ENCODE peak calls at places on chromosomes 1 and 21, in four cellular contexts. Y is GM06990, S is SHP77 treated with DMSO at 0.1 percent for 48 hours, R is hippocampal formation. U is an unnamed sample.

GRCh38 chr1:94608852-94609570 is 67.5 kb upstream of the F3 start:
- DNase-seq in Y (no peak), S (no peak), R (no peak), U (no peak)

GRCh38 chr21:45543371-45543709 is 1.1 kb upstream of the SLC19A1 start:
- DNase-seq in Y (peak; percentile 20), S (no peak), R (no peak), U (no peak)

GRCh38 chr1:229377429-229377828 is 34.6 kb upstream of the CCSAP start:
- DNase-seq in Y (no peak), S (no peak), R (no peak), U (no peak)

GRCh38 chr1:53430779-53431178 is 28.4 kb upstream of the DMRTB1 start:
- DNase-seq in Y (no peak), S (no peak), R (no peak), U (peak; percentile 67)

GRCh38 chr1:86666368-86666767 is 38.0 kb upstream of the SH3GLB1 start:
- DNase-seq in Y (no peak), S (no peak), R (no peak), U (no peak)

GRCh38 chr1:91851130-91852010 is 34.6 kb downstream of the TGFBR3 start:
- DNase-seq in Y (no peak), S (peak; percentile 36), R (peak; percentile 17), U (no peak)

GRCh38 chr1:78334952-78335351 is 155.8 kb upstream of the PTGFR start:
- DNase-seq in Y (no peak), S (no peak), R (no peak), U (no peak)

GRCh38 chr1:223700942-223701637 is 11.2 kb upstream of the CAPN2 start:
- DNase-seq in Y (no peak), S (no peak), R (no peak), U (no peak)

GRCh38 chr1:210822897-210823296 is 311.1 kb downstream of the KCNH1 start:
- DNase-seq in Y (no peak), S (no peak), R (no peak), U (no peak)

GRCh38 chr1:248862695-248863010 is 3.8 kb upstream of the ZNF692 start:
- DNase-seq in Y (no peak), S (no peak), R (no peak), U (no peak)

GRCh38 chr1:3070654-3071506 is 1.9 kb downstream of the PRDM16 start:
- DNase-seq in Y (no peak), S (no peak), R (no peak), U (no peak)

GRCh38 chr1:183590225-183591191 is at the start of gene NCF2:
- DNase-seq in Y (peak; percentile 86), S (no peak), R (peak; percentile 14), U (no peak)

GRCh38 chr1:68141079-68141800 is 90.8 kb upstream of the DIRAS3 start:
- DNase-seq in Y (no peak), S (no peak), R (no peak), U (no peak)

GRCh38 chr21:28431527-28432200 is 561.0 kb downstream of the LTN1 start:
- DNase-seq in Y (no peak), S (no peak), R (no peak), U (no peak)

GRCh38 chr1:88141499-88142074 is 542.5 kb upstream of the PKN2 start:
- DNase-seq in Y (no peak), S (no peak), R (no peak), U (no peak)

GRCh38 chr1:161048949-161049722 is 3.4 kb upstream of the USF1 start:
- DNase-seq in Y (no peak), S (no peak), R (no peak), U (no peak)

GRCh38 chr1:21887796-21888195 is 49.3 kb downstream of the HSPG2 start:
- DNase-seq in Y (no peak), S (no peak), R (no peak), U (no peak)

GRCh38 chr1:245008761-245009160 is 144.4 kb upstream of the HNRNPU start:
- DNase-seq in Y (no peak), S (no peak), R (no peak), U (no peak)

GRCh38 chr1:174769961-174770549 is 229.7 kb upstream of the CACYBP start:
- DNase-seq in Y (peak; percentile 16), S (peak; percentile 1), R (no peak), U (peak; percentile 68)

GRCh38 chr21:38968887-38969543 is 163.3 kb downstream of the ETS2 start:
- DNase-seq in Y (no peak), S (no peak), R (no peak), U (no peak)

GRCh38 chr1:53367503-53368313 is 39.8 kb upstream of the LRP8 start:
- DNase-seq in Y (peak; percentile 55), S (no peak), R (peak; percentile 4), U (no peak)

GRCh38 chr1:27611450-27611849 is 7.5 kb upstream of the AHDC1 start:
- DNase-seq in Y (no peak), S (no peak), R (no peak), U (no peak)

GRCh38 chr1:201088901-201089525 is 23.2 kb downstream of the CACNA1S start:
- DNase-seq in Y (no peak), S (no peak), R (no peak), U (no peak)

GRCh38 chr21:41880153-41880552 is 1.0 kb upstream of the PRDM15 start:
- DNase-seq in Y (no peak), S (no peak), R (no peak), U (no peak)

GRCh38 chr1:145758575-145758974 is 39.3 kb downstream of the CD160 start:
- DNase-seq in Y (no peak), S (no peak), R (no peak), U (no peak)

GRCh38 chr1:21344750-21345443 is 54.6 kb upstream of the ECE1 start:
- DNase-seq in Y (peak; percentile 50), S (no peak), R (no peak), U (no peak)

GRCh38 chr1:211328084-211328694 is 1.6 kb downstream of the TRAF5 start:
- DNase-seq in Y (no peak), S (no peak), R (no peak), U (peak; percentile 56)

GRCh38 chr1:53349369-53349705 is 21.5 kb upstream of the LRP8 start:
- DNase-seq in Y (no peak), S (no peak), R (no peak), U (no peak)